ENCODE peak calls at places on chromosomes 13 and 19, in four cellular contexts. Q is Panc1, T is H1, I is GM23338. U is an unnamed sample.

GRCh38 chr13:24671367-24672117 is 8.7 kb upstream of the ATP12A start:
- DNase-seq in Q (no peak), T (no peak), I (peak; percentile 87), U (no peak)

GRCh38 chr13:40185393-40185792 is 481.0 kb downstream of the FOXO1 start:
- DNase-seq in Q (no peak), T (no peak), I (no peak), U (no peak)

GRCh38 chr19:18172331-18173053 is 1.1 kb upstream of the IFI30 start:
- DNase-seq in Q (no peak), T (no peak), I (no peak), U (no peak)

GRCh38 chr13:21025539-21025938 is 35.8 kb downstream of the LATS2 start:
- DNase-seq in Q (no peak), T (no peak), I (no peak), U (no peak)

GRCh38 chr13:113981611-113982295 is 7.9 kb upstream of the C13orf46 start:
- DNase-seq in Q (no peak), T (no peak), I (no peak), U (no peak)

GRCh38 chr19:18488838-18489626 is 32.8 kb downstream of the ELL start:
- DNase-seq in Q (no peak), T (peak; percentile 74), I (peak; percentile 85), U (no peak)

GRCh38 chr13:80473695-80474094 is 132.8 kb upstream of the SPRY2 start:
- DNase-seq in Q (peak; percentile 71), T (no peak), I (no peak), U (no peak)

GRCh38 chr19:14361824-14362223 is 19.4 kb upstream of the ADGRE5 start:
- DNase-seq in Q (no peak), T (peak; percentile 75), I (peak; percentile 76), U (no peak)

GRCh38 chr19:17847538-17848366 is at the start of gene JAK3:
- DNase-seq in Q (no peak), T (peak; percentile 90), I (peak; percentile 94), U (no peak)

GRCh38 chr19:8161135-8161646 is 11.8 kb upstream of the FBN3 start:
- DNase-seq in Q (no peak), T (no peak), I (peak; percentile 64), U (no peak)

GRCh38 chr19:17164644-17165043 is 50.5 kb upstream of the USE1 start:
- DNase-seq in Q (no peak), T (no peak), I (no peak), U (no peak)

GRCh38 chr13:45695198-45695730 is 6.9 kb upstream of the CBY2 start:
- DNase-seq in Q (no peak), T (no peak), I (no peak), U (peak; percentile 45)

GRCh38 chr13:97307096-97307495 is 85.0 kb downstream of the MBNL2 start:
- DNase-seq in Q (no peak), T (no peak), I (no peak), U (no peak)

GRCh38 chr13:98293570-98294142 is 116.6 kb upstream of the RNF113B start:
- DNase-seq in Q (no peak), T (no peak), I (no peak), U (no peak)

GRCh38 chr13:101690871-101691270 is 238.4 kb downstream of the ITGBL1 start:
- DNase-seq in Q (no peak), T (no peak), I (no peak), U (no peak)

GRCh38 chr13:23960566-23961156 is 63.4 kb upstream of the C1QTNF9B start:
- DNase-seq in Q (peak; percentile 2), T (no peak), I (peak; percentile 80), U (no peak)

GRCh38 chr19:11377237-11377636 is 2.8 kb downstream of the SWSAP1 start:
- DNase-seq in Q (no peak), T (no peak), I (peak; percentile 27), U (no peak)

GRCh38 chr19:32669205-32669785 is 5.7 kb downstream of the ANKRD27 start:
- DNase-seq in Q (no peak), T (no peak), I (no peak), U (no peak)

GRCh38 chr13:31835932-31836331 is 96.6 kb downstream of the RXFP2 start:
- DNase-seq in Q (no peak), T (no peak), I (no peak), U (no peak)

GRCh38 chr13:63693696-63694095 is 2278.0 kb upstream of the PCDH20 start:
- DNase-seq in Q (no peak), T (no peak), I (no peak), U (no peak)

GRCh38 chr13:30047154-30047874 is 196.9 kb upstream of the UBL3 start:
- DNase-seq in Q (no peak), T (peak; percentile 13), I (no peak), U (peak; percentile 75)

GRCh38 chr13:70723732-70724131 is 615.5 kb upstream of the KLHL1 start:
- DNase-seq in Q (no peak), T (no peak), I (no peak), U (no peak)

DNA sequence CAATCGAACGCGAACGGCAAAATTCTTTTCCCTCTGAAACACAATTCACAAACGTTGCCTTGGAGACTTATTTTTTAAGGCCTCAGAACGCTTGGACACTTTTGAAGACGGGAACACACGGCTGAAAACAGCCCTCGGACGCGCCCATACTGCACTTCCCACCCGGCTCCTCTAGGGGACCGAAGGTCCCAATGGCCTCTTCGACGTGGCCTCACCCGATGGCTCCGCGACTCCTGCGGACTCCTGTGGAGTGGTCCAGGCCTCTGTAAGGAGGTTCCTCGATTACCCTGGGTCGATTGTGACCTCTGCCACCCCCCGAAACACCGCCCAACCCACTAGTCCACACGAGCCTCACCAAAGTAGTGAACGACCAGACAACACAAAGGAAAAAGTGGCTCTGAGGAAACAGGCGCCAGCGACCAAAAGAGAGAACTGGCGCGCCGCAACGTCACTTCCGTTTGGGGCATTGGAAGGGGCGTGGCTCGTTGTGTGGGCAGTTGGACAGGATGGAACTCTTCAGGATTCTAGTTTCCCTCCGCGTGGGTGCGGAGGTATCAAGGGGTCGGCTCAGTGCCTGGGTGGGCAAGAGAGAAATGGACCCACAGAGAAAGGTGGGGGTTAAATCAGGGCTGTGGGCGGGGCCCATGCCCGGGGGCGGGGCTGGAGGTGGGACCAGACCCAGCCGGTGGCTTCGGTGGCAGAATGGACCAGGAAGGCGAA is at the start of gene ZNF560:
- DNase-seq in Q (no peak), T (peak; percentile 49), I (peak; percentile 47), U (no peak)
- TF ChIP-seq CTCF in Q (no peak), T (peak; percentile 6), I (peak; percentile 32), U (no peak)

GRCh38 chr19:10318807-10319426 is 3.1 kb upstream of the FDX2 start:
- DNase-seq in Q (no peak), T (no peak), I (no peak), U (no peak)

GRCh38 chr19:10316229-10317044 is 622 bp upstream of the FDX2 start:
- DNase-seq in Q (no peak), T (no peak), I (no peak), U (no peak)

GRCh38 chr19:10317857-10318462 is 2.1 kb upstream of the FDX2 start:
- DNase-seq in Q (no peak), T (no peak), I (no peak), U (no peak)

GRCh38 chr19:10317045-10317856 is 1.4 kb upstream of the FDX2 start:
- DNase-seq in Q (no peak), T (no peak), I (no peak), U (no peak)

GRCh38 chr19:10315335-10316214 is at the start of gene FDX2:
- DNase-seq in Q (no peak), T (peak; percentile 97), I (peak; percentile 95), U (peak; percentile 97)
- TF ChIP-seq POLR2AphosphoS5 in Q (peak; percentile 86), T (peak; percentile 93), I (peak; percentile 86), U (peak; percentile 84)

DNA sequence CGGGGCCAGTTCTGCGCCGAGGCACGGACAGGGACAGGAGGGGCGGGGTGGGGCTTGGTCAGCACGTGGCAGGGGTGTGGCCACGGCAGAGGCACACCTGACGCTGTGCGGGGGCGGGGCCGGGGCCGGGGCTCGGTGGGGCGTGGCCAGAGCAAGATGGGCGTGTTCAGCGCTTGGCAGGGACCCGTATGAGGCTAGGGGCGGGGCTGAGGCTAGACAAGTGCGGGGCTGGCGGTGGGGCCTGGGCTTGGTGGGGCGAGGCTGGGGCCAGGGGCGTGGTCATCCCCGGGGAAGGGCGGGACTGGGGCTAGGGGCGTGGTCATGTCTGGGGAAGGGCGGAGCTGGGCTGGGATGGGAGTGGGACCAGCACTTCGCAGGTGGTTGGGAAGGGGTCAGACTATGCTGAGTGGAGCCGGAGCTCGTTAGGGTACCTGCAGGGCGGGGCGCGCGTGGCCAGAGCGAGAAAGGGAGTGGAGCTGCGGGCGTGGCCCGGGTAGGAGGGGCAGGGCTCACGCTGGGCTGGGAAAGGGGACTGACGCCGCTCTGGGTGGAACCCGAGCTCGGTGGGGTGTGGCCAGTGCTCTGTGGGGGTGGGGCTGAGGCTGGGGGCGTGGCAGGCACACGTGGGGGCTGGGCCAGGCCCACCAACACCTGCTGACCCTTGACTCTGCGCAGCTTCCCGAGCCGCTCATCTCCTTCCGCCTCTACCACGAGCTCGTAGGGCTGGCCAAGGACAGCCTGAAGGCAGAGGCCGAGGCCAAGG is 12.8 kb downstream of the POLR2E start:
- DNase-seq in Q (no peak), T (peak; percentile 99), I (peak; percentile 98), U (no peak)
- H3K36me3 ChIP-seq in Q (no peaks in the 10 kb centered on the region), T (peaks cover 52% of the 10 kb centered on the region), I (no peaks in the 10 kb centered on the region), U (peaks cover 17% of the 10 kb centered on the region)

DNA sequence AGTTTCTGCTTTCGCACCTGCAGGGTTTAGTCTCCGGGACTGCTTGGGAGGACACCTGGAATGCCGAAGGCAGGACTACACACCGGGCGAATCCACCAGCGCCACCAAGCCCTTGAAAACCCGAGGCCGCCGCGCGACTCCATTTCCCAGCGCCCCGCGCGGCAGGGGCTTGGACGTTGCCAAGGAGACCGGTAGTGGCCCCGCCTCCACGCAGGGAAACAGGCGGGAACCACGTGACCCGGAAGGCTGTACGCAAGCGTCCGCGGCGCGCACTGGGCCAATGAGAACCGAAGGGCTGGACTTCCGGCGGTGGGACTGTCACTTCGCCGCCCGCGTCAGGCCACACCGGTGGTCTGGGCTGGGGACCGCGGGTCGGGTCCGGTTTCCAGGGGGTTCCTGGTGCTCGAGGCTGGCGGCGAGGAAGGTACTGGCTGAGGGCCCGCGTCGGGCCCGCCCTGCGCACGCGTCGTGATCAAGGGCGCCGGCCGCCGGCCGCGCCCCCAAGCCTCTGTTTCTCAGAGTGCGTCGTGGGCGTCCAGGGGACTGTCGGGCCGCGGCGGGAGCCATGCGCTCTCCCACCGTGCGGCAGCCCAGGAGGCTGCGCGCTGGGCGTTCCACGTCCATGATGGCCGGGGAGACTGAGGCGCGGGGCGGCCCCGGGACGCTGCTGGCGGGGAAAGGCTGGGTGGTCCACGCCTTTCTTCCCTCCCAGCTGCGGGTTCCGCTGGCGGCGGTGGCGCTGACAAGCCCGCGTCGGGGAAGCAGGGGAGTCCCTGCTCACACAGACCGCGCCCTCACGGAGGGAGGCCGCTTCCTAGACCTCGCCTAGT is at the start of gene ZNF324:
- DNase-seq in Q (peak; percentile 71), T (peak; percentile 98), I (peak; percentile 100), U (peak; percentile 99)
- TF ChIP-seq CTCF in Q (no peak), T (no peak), I (no peak), U (no peak)